ENCODE peak calls at places on chromosomes 5 and 9, in ten cellular contexts. W is tibial nerve, M is Peyer's patch, F is GM12878, K is A549, P is HCT116, D is stomach, G is uterus, Z is adrenal gland, Y is endothelial cell of umbilical vein. N is an unnamed sample.

GRCh38 chr9:88971131-88971960 is 19.9 kb upstream of the S1PR3 start:
- DNase-seq in W (no peak), M (no peak), F (no peak), K (no peak), P (no peak), D (no peak), G (no peak), Z (no peak), Y (no peak), N (no peak)

GRCh38 chr9:131237931-131238401 is 38.3 kb downstream of the FAM78A start:
- DNase-seq in W (peak), M (peak), F (peak), K (no peak), P (no peak), D (peak), G (no peak), Z (peak), Y (peak), N (peak)

GRCh38 chr5:43332401-43332800 is 19.2 kb upstream of the HMGCS1 start:
- DNase-seq in W (no peak), M (no peak), F (no peak), K (no peak), P (no peak), D (no peak), G (no peak), Z (no peak), Y (no peak), N (no peak)

GRCh38 chr9:115058684-115059315 is 59.2 kb downstream of the TNC start:
- DNase-seq in W (no peak), M (no peak), F (no peak), K (no peak), P (no peak), D (no peak), G (no peak), Z (no peak), Y (no peak), N (no peak)

GRCh38 chr9:115998661-115999060 is 154.9 kb upstream of the PAPPA start:
- DNase-seq in W (no peak), M (no peak), F (no peak), K (no peak), P (no peak), D (no peak), G (no peak), Z (no peak), Y (no peak), N (no peak)

GRCh38 chr5:181126841-181127240 is 4.1 kb downstream of the OR2V1 start:
- DNase-seq in W (no peak), M (no peak), F (no peak), K (no peak), P (no peak), D (no peak), G (no peak), Z (no peak), Y (no peak), N (no peak)

GRCh38 chr5:166625210-166625865 is 1666.1 kb upstream of the WWC1 start:
- DNase-seq in W (no peak), M (no peak), F (no peak), K (no peak), P (no peak), D (no peak), G (no peak), Z (no peak), Y (no peak), N (no peak)

GRCh38 chr9:70639853-70640814 is 225.7 kb upstream of the KLF9 start:
- DNase-seq in W (peak), M (no peak), F (no peak), K (peak), P (peak), D (no peak), G (no peak), Z (no peak), Y (peak), N (peak)

GRCh38 chr5:593511-593910 is 18.6 kb upstream of the CEP72 start:
- DNase-seq in W (no peak), M (no peak), F (no peak), K (no peak), P (no peak), D (peak), G (no peak), Z (peak), Y (no peak), N (no peak)

GRCh38 chr5:1734908-1735289 is 64.7 kb downstream of the MRPL36 start:
- DNase-seq in W (no peak), M (no peak), F (no peak), K (no peak), P (no peak), D (peak), G (no peak), Z (peak), Y (no peak), N (no peak)

GRCh38 chr5:154197801-154198461 is 7.4 kb downstream of the GALNT10 start:
- DNase-seq in W (no peak), M (no peak), F (peak), K (peak), P (no peak), D (peak), G (no peak), Z (no peak), Y (peak), N (no peak)

GRCh38 chr5:93512799-93513198 is 68.2 kb downstream of the NR2F1-AS1 start:
- DNase-seq in W (no peak), M (no peak), F (no peak), K (no peak), P (no peak), D (no peak), G (no peak), Z (no peak), Y (peak), N (no peak)

GRCh38 chr5:54159837-54160215 is 150.5 kb downstream of the ARL15 start:
- DNase-seq in W (no peak), M (no peak), F (no peak), K (no peak), P (no peak), D (no peak), G (no peak), Z (no peak), Y (no peak), N (no peak)

GRCh38 chr9:94014845-94015244 is 59.7 kb upstream of the BARX1 start:
- DNase-seq in W (no peak), M (no peak), F (no peak), K (no peak), P (no peak), D (no peak), G (no peak), Z (no peak), Y (no peak), N (no peak)

GRCh38 chr5:180799902-180800801 is 2.5 kb downstream of the MGAT1 start:
- DNase-seq in W (no peak), M (no peak), F (no peak), K (no peak), P (no peak), D (no peak), G (no peak), Z (no peak), Y (no peak), N (no peak)

GRCh38 chr5:108729306-108729645 is 18.4 kb upstream of the FER start:
- DNase-seq in W (no peak), M (no peak), F (no peak), K (no peak), P (no peak), D (no peak), G (no peak), Z (no peak), Y (no peak), N (no peak)

GRCh38 chr5:167952278-167952990 is 339.0 kb upstream of the WWC1 start:
- DNase-seq in W (no peak), M (no peak), F (no peak), K (no peak), P (no peak), D (no peak), G (no peak), Z (no peak), Y (no peak), N (no peak)

GRCh38 chr5:14523243-14524034 is 58.2 kb upstream of the OTULINL start:
- DNase-seq in W (no peak), M (no peak), F (no peak), K (no peak), P (no peak), D (no peak), G (no peak), Z (no peak), Y (no peak), N (no peak)

GRCh38 chr9:137198748-137199276 is 1.7 kb downstream of the TPRN start:
- DNase-seq in W (no peak), M (no peak), F (no peak), K (no peak), P (no peak), D (peak), G (no peak), Z (no peak), Y (no peak), N (no peak)

GRCh38 chr9:109331353-109331752 is 10.5 kb upstream of the EPB41L4B start:
- DNase-seq in W (no peak), M (no peak), F (no peak), K (no peak), P (no peak), D (peak), G (no peak), Z (peak), Y (no peak), N (no peak)

GRCh38 chr5:124061663-124062062 is 549.7 kb downstream of the CSNK1G3 start:
- DNase-seq in W (peak), M (no peak), F (no peak), K (no peak), P (no peak), D (peak), G (peak), Z (peak), Y (no peak), N (no peak)

GRCh38 chr9:94654165-94654894 is 15.0 kb upstream of the FBP1 start:
- DNase-seq in W (no peak), M (no peak), F (no peak), K (no peak), P (no peak), D (no peak), G (no peak), Z (no peak), Y (no peak), N (peak)

GRCh38 chr5:1510631-1511030 is 13.1 kb downstream of the LPCAT1 start:
- DNase-seq in W (no peak), M (peak), F (no peak), K (no peak), P (no peak), D (no peak), G (peak), Z (peak), Y (no peak), N (no peak)

GRCh38 chr5:34858798-34859197 is 19.8 kb downstream of the TTC23L start:
- DNase-seq in W (no peak), M (no peak), F (no peak), K (no peak), P (no peak), D (no peak), G (no peak), Z (no peak), Y (no peak), N (no peak)

GRCh38 chr5:91383956-91384300 is 811 bp upstream of the ARRDC3 start:
- DNase-seq in W (peak), M (peak), F (peak), K (no peak), P (no peak), D (no peak), G (peak), Z (peak), Y (peak), N (peak)

GRCh38 chr5:4018968-4019766 is 423.5 kb downstream of the IRX1 start:
- DNase-seq in W (peak), M (no peak), F (no peak), K (no peak), P (no peak), D (no peak), G (no peak), Z (no peak), Y (no peak), N (no peak)

GRCh38 chr9:96289392-96289791 is 12.6 kb downstream of the HSD17B3 start:
- DNase-seq in W (no peak), M (no peak), F (no peak), K (no peak), P (no peak), D (no peak), G (no peak), Z (no peak), Y (no peak), N (no peak)

GRCh38 chr5:2666081-2666480 is 85.4 kb downstream of the IRX2 start:
- DNase-seq in W (no peak), M (no peak), F (no peak), K (no peak), P (no peak), D (no peak), G (no peak), Z (no peak), Y (no peak), N (no peak)

GRCh38 chr9:3903273-3903672 is 377.5 kb upstream of the RFX3 start:
- DNase-seq in W (no peak), M (no peak), F (no peak), K (no peak), P (no peak), D (no peak), G (no peak), Z (no peak), Y (no peak), N (no peak)

GRCh38 chr9:111187376-111187775 is 142.6 kb downstream of the OR2K2 start:
- DNase-seq in W (no peak), M (no peak), F (no peak), K (no peak), P (no peak), D (no peak), G (no peak), Z (no peak), Y (no peak), N (no peak)

GRCh38 chr5:6365977-6366590 is 12.3 kb downstream of the MED10 start:
- DNase-seq in W (no peak), M (no peak), F (no peak), K (no peak), P (no peak), D (peak), G (no peak), Z (peak), Y (no peak), N (peak)

GRCh38 chr5:31186672-31187267 is 6.7 kb upstream of the CDH6 start:
- DNase-seq in W (no peak), M (no peak), F (no peak), K (peak), P (peak), D (no peak), G (no peak), Z (no peak), Y (peak), N (peak)

GRCh38 chr5:136199408-136199807 is 6.4 kb upstream of the SMIM32 start:
- DNase-seq in W (no peak), M (no peak), F (no peak), K (no peak), P (no peak), D (no peak), G (no peak), Z (no peak), Y (no peak), N (no peak)

GRCh38 chr5:4765411-4765810 is 374.7 kb upstream of the ADAMTS16 start:
- DNase-seq in W (no peak), M (no peak), F (no peak), K (no peak), P (no peak), D (no peak), G (no peak), Z (no peak), Y (no peak), N (no peak)

DNA sequence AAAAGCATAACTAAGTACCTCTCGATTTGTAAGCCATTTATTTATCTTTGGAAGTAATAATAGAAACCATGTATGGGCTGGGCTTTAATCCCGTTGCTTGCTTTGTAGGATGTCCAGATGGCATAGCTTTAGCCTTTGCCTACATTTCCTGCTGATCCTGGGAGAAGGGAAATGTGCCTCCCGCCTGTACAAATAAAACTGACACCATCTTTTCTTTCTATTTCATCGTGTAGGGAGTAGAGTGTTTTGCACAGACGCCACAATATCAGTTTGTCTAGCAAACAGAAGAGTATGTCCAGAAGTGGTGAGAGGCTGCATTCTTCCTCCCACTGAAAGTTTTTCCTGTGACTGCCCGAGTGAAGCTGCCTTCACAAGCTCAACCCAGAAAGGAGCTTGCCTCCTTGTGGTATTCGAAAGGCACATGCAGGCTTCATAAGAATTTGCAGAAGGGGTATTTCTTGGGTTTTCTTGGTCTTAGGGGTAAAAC is 24.7 kb upstream of the TJP2 start:
- DNase-seq in W (no peak), M (no peak), F (no peak), K (no peak), P (no peak), D (no peak), G (no peak), Z (no peak), Y (peak), N (no peak)
- H3K4me3 ChIP-seq in W (no peak), M (no peak), F (no peak), K (no peak), P (no peak), D (no peak), G (no peak), Z (no peak), Y (peak), N (no peak)

GRCh38 chr5:151495330-151495729 is 47.9 kb downstream of the SLC36A1 start:
- DNase-seq in W (no peak), M (no peak), F (no peak), K (no peak), P (no peak), D (no peak), G (no peak), Z (no peak), Y (no peak), N (no peak)

GRCh38 chr5:151499636-151500035 is 52.2 kb downstream of the SLC36A1 start:
- DNase-seq in W (no peak), M (no peak), F (no peak), K (no peak), P (no peak), D (no peak), G (no peak), Z (no peak), Y (no peak), N (peak)

GRCh38 chr5:151496041-151496484 is 48.7 kb downstream of the SLC36A1 start:
- DNase-seq in W (no peak), M (no peak), F (no peak), K (no peak), P (no peak), D (no peak), G (no peak), Z (no peak), Y (no peak), N (no peak)

GRCh38 chr5:151498395-151499155 is 51.2 kb downstream of the SLC36A1 start:
- DNase-seq in W (no peak), M (no peak), F (no peak), K (no peak), P (no peak), D (no peak), G (no peak), Z (no peak), Y (no peak), N (no peak)

GRCh38 chr5:151497391-151498002 is 50.1 kb downstream of the SLC36A1 start:
- DNase-seq in W (no peak), M (no peak), F (no peak), K (no peak), P (no peak), D (no peak), G (no peak), Z (no peak), Y (no peak), N (peak)
- TF ChIP-seq POLR2A in W (no peak), M (no peak), F (no peak), K (no peak), P (no peak), D (no peak), G (no peak), Z (no peak), Y (no peak), N (no peak)

GRCh38 chr5:155746340-155747038 is 580.5 kb upstream of the SGCD start:
- DNase-seq in W (no peak), M (no peak), F (no peak), K (no peak), P (no peak), D (no peak), G (no peak), Z (no peak), Y (no peak), N (no peak)
- TF ChIP-seq CTCF in W (no peak), M (no peak), F (no peak), K (no peak), P (no peak), D (no peak), G (no peak), Z (no peak), Y (no peak), N (no peak)

DNA sequence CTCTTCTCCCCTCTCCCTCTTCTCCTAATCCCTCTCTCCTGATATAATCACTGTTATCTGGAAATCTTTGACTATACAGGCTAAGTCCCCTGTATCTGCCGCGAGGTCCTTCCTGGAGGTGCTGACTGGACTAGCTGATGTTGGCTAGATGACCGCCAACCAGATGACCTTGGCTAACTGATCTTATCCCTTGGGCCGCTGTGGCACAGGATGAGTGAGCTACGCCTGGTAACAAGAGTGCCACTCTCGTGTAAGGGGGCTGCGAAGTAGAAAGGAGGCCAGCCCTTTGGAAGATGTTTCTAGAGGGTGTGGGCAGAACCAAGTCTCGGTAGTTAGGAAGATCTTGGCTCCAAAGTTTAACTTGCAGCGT is 345 bp upstream of the PRRC1 start:
- DNase-seq in W (no peak), M (no peak), F (peak), K (peak), P (no peak), D (no peak), G (no peak), Z (peak), Y (no peak), N (no peak)
- H3K4me3 ChIP-seq in W (peak), M (peak), F (peak), K (peak), P (peak), D (peak), G (peak), Z (no peak), Y (peak), N (peak)

GRCh38 chr9:134641173-134641985 is at the start of gene COL5A1:
- DNase-seq in W (peak), M (peak), F (no peak), K (peak), P (no peak), D (peak), G (peak), Z (peak), Y (peak), N (no peak)
- TF ChIP-seq POLR2A in W (peak), M (peak), F (no peak), K (peak), P (no peak), D (no peak), G (no peak), Z (peak), Y (peak), N (no peak)

GRCh38 chr9:113399646-113400200 is 1.4 kb downstream of the ALAD start:
- DNase-seq in W (no peak), M (no peak), F (no peak), K (no peak), P (no peak), D (no peak), G (no peak), Z (no peak), Y (no peak), N (no peak)
- TF ChIP-seq CTCF in W (no peak), M (no peak), F (no peak), K (no peak), P (no peak), D (no peak), G (no peak), Z (no peak), Y (no peak), N (no peak)

DNA sequence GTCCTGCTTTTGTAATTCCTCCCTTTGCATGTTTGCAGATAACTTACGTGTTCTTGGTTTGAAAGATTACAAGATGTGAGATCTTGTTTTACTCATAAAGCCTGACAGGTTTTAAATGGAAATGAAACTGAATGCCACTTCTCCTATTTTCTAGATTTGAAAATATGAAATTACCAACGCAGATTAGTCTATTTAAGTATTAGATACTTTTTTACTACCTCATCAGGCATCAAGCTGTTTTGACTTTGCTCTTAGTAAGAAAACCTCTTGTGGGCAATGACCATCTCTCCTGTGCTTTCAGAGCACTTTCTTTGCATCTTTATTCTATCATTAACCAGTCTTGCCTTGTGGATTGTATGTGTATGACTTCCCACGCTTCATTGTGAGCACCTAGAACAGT is 3.5 kb downstream of the DMXL1 start:
- DNase-seq in W (no peak), M (no peak), F (peak), K (no peak), P (no peak), D (no peak), G (no peak), Z (no peak), Y (no peak), N (no peak)
- H3K4me3 ChIP-seq in W (no peak), M (no peak), F (peak), K (no peak), P (no peak), D (no peak), G (no peak), Z (no peak), Y (no peak), N (peak)

GRCh38 chr9:134395727-134396257 is 69.5 kb downstream of the RXRA start:
- DNase-seq in W (no peak), M (no peak), F (no peak), K (no peak), P (no peak), D (no peak), G (no peak), Z (no peak), Y (no peak), N (no peak)

GRCh38 chr9:134398756-134399155 is 72.5 kb downstream of the RXRA start:
- DNase-seq in W (no peak), M (no peak), F (no peak), K (no peak), P (no peak), D (no peak), G (no peak), Z (no peak), Y (no peak), N (no peak)

GRCh38 chr9:134395002-134395517 is 68.8 kb downstream of the RXRA start:
- DNase-seq in W (no peak), M (no peak), F (no peak), K (no peak), P (no peak), D (no peak), G (no peak), Z (no peak), Y (no peak), N (no peak)

GRCh38 chr9:134396825-134397224 is 70.6 kb downstream of the RXRA start:
- DNase-seq in W (no peak), M (peak), F (no peak), K (no peak), P (no peak), D (no peak), G (no peak), Z (no peak), Y (peak), N (peak)

GRCh38 chr9:134396258-134396742 is 70.0 kb downstream of the RXRA start:
- DNase-seq in W (no peak), M (peak), F (peak), K (no peak), P (no peak), D (no peak), G (no peak), Z (no peak), Y (no peak), N (peak)
- TF ChIP-seq POLR2A in W (no peak), M (no peak), F (no peak), K (no peak), P (no peak), D (no peak), G (no peak), Z (no peak), Y (no peak), N (no peak)